ENCODE peak calls at places on chromosomes 11 and 22, in seven cellular contexts. P, W, O, Y, G, A and J are unnamed samples.

GRCh38 chr22:35543702-35544101 is 3.1 kb downstream of the RASD2 start:
- DNase-seq in O (no peak), G (no peak), W (no peak), A (no peak), Y (no peak), P (no peak), J (no peak)

GRCh38 chr11:2889399-2890273 is 4.1 kb upstream of the CDKN1C start:
- DNase-seq in G (no peak), W (no peak), P (no peak), O (no peak), Y (no peak), A (no peak), J (no peak)

GRCh38 chr11:810040-810567 is 337 bp downstream of the RPLP2 start:
- DNase-seq in P (no peak), A (no peak), Y (no peak), G (no peak), W (no peak), O (no peak), J (no peak)

GRCh38 chr11:77085652-77086051 is 17.0 kb upstream of the OMP start:
- DNase-seq in G (no peak), W (no peak), O (no peak), P (no peak), A (no peak), Y (no peak), J (no peak)

GRCh38 chr11:35173011-35173511 is 34.1 kb downstream of the CD44 start:
- DNase-seq in O (no peak), Y (no peak), A (no peak), G (peak), W (no peak), P (no peak), J (peak)

GRCh38 chr22:38870312-38870741 is 1.7 kb downstream of the CBX6 start:
- DNase-seq in Y (peak), O (peak), G (peak), P (peak), A (peak), W (peak), J (peak)

GRCh38 chr11:18259259-18259658 is 6.8 kb upstream of the SAA1 start:
- DNase-seq in O (no peak), G (no peak), W (no peak), A (no peak), Y (no peak), P (no peak), J (no peak)

GRCh38 chr11:108947654-108948570 is 283.0 kb downstream of the DDX10 start:
- DNase-seq in O (peak), W (no peak), A (peak), Y (no peak), G (no peak), P (peak), J (peak)

GRCh38 chr11:104033134-104033533 is 3.3 kb upstream of the DDI1 start:
- DNase-seq in Y (peak), O (peak), G (no peak), W (peak), P (peak), A (peak), J (peak)

GRCh38 chr11:2815762-2816496 is 69.6 kb downstream of the CDKN1C start:
- DNase-seq in P (no peak), O (no peak), G (no peak), Y (no peak), A (no peak), W (no peak), J (no peak)

GRCh38 chr11:2930705-2931415 is 1.6 kb upstream of the PHLDA2 start:
- DNase-seq in Y (no peak), A (peak), W (no peak), G (peak), O (no peak), P (peak), J (peak)

GRCh38 chr11:84800755-84801346 is 826.3 kb downstream of the DLG2 start:
- DNase-seq in O (peak), P (peak), A (peak), Y (peak), G (no peak), W (peak), J (peak)
- TF ChIP-seq CTCF in O (peak), P (peak), A (peak), Y (peak), G (peak), W (peak), J (peak)

DNA sequence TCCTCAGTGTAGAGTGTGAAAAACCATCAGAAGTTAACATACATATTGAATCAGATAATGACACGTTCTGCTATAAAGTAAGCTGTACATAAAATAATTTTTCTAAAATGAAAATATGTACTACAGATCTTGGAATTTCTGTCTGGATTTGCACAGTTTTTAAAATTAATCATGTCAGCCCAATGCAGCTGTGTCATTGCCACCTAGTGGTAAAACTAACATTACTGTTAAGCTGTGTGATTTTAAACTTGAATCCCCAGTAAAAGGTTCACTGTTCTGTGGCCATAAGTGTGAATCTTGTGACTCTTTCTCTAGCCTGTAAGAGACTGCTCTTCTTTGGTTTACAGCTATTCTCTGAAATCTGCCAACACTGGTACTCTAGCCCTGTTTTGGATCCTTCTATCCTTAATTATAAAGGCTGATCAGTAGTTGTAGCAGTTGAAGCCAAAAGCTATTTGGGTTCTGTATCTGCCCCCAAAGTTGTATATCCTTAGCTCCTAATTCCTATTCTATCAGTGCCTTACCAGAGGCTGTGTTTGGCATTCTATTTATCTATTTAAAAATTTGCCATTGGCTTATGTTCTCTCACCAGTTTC is 4.0 kb downstream of the JRKL start:
- DNase-seq in Y (peak), W (peak), G (peak), O (peak), P (peak), A (peak), J (peak)
- TF ChIP-seq CTCF in Y (peak), W (peak), G (peak), O (peak), P (peak), A (peak), J (peak)

GRCh38 chr11:5476184-5476819 is 12.2 kb upstream of the OR52D1 start:
- DNase-seq in Y (peak), A (peak), G (peak), W (peak), O (peak), P (peak), J (peak)
- TF ChIP-seq CTCF in Y (peak), A (peak), G (peak), W (peak), O (peak), P (peak), J (peak)

GRCh38 chr22:50699754-50700386 is 27.2 kb downstream of the SHANK3 start:
- DNase-seq in Y (no peak), P (no peak), O (no peak), A (no peak), G (peak), W (no peak), J (no peak)
- TF ChIP-seq CTCF in Y (peak), P (peak), O (peak), A (peak), G (peak), W (peak), J (peak)